ENCODE peak calls at places on chromosomes 2 and 18, in eight cellular contexts. B, N, J, C, E, L, W and D are unnamed samples.

GRCh38 chr2:232038251-232038897 is 76.9 kb downstream of the DIS3L2 start:
- DNase-seq in N (no peak), J (no peak), E (no peak), W (no peak), B (no peak), C (no peak), L (no peak), D (no peak)

GRCh38 chr18:33960393-33960792 is 264.3 kb downstream of the NOL4 start:
- DNase-seq in L (no peak), J (no peak), C (no peak), E (no peak), N (no peak), W (no peak), B (no peak), D (no peak)

GRCh38 chr2:129233751-129234406 is 745.6 kb upstream of the RAB6C start:
- DNase-seq in J (peak), C (no peak), B (no peak), E (no peak), N (no peak), W (no peak), L (no peak), D (no peak)

GRCh38 chr2:20093263-20094141 is 42.1 kb upstream of the LAPTM4A start:
- DNase-seq in L (no peak), W (no peak), E (no peak), J (peak), B (peak), N (no peak), C (peak), D (no peak)

GRCh38 chr18:12647773-12648172 is 10.1 kb downstream of the SPIRE1 start:
- DNase-seq in E (no peak), J (peak), C (no peak), L (no peak), W (no peak), B (no peak), N (no peak), D (no peak)

GRCh38 chr2:237181844-237182243 is 96.2 kb downstream of the COPS8 start:
- DNase-seq in C (no peak), B (peak), E (no peak), J (no peak), L (no peak), W (no peak), N (no peak), D (no peak)

GRCh38 chr18:50218432-50219197 is 23.7 kb upstream of the MYO5B start:
- DNase-seq in E (no peak), L (no peak), W (no peak), C (peak), N (no peak), J (peak), B (no peak), D (peak)

GRCh38 chr2:8438996-8439395 is 242.9 kb upstream of the ID2 start:
- DNase-seq in E (no peak), C (no peak), W (no peak), N (no peak), J (no peak), L (no peak), B (no peak), D (no peak)

GRCh38 chr2:55530539-55531081 is 11.1 kb downstream of the CFAP36 start:
- DNase-seq in C (no peak), J (no peak), B (no peak), E (no peak), L (no peak), N (peak), W (no peak), D (no peak)

GRCh38 chr2:170733821-170734600 is 18.9 kb downstream of the SP5 start:
- DNase-seq in N (no peak), C (no peak), E (no peak), B (no peak), L (no peak), W (no peak), J (no peak), D (no peak)

GRCh38 chr2:85758361-85759256 is 4.8 kb downstream of the ATOH8 start:
- DNase-seq in J (no peak), W (no peak), N (no peak), C (no peak), E (no peak), B (no peak), L (no peak), D (no peak)

GRCh38 chr18:47724186-47724975 is 206.1 kb downstream of the SMAD2 start:
- DNase-seq in W (no peak), B (no peak), J (peak), E (no peak), C (no peak), N (no peak), L (no peak), D (no peak)

GRCh38 chr2:218645126-218645525 is 14.3 kb downstream of the ZNF142 start:
- DNase-seq in B (peak), N (no peak), L (no peak), E (no peak), J (no peak), W (no peak), C (no peak), D (no peak)

GRCh38 chr2:197286805-197287595 is 23.6 kb downstream of the ANKRD44 start:
- DNase-seq in C (no peak), E (no peak), N (peak), L (no peak), J (no peak), W (no peak), B (peak), D (peak)

GRCh38 chr18:75316826-75317225 is 106.2 kb downstream of the TSHZ1 start:
- DNase-seq in W (no peak), B (no peak), L (no peak), C (no peak), E (no peak), N (no peak), J (no peak), D (no peak)

GRCh38 chr2:195477996-195478382 is 179.0 kb upstream of the SLC39A10 start:
- DNase-seq in W (no peak), B (no peak), E (no peak), J (no peak), C (no peak), N (no peak), L (no peak), D (no peak)

GRCh38 chr2:96143848-96144480 is 1.3 kb downstream of the DUSP2 start:
- DNase-seq in C (no peak), E (no peak), J (peak), W (no peak), B (no peak), N (peak), L (no peak), D (no peak)

GRCh38 chr2:160751021-160751420 is 257.4 kb upstream of the RBMS1 start:
- DNase-seq in E (no peak), J (no peak), L (no peak), W (no peak), B (peak), N (no peak), C (no peak), D (no peak)

GRCh38 chr2:102698369-102699111 is 63.3 kb upstream of the TMEM182 start:
- DNase-seq in J (no peak), E (no peak), L (no peak), B (no peak), N (no peak), C (no peak), W (no peak), D (no peak)

GRCh38 chr18:69963196-69963595 is 15.5 kb upstream of the CD226 start:
- DNase-seq in N (no peak), B (no peak), L (no peak), E (no peak), W (no peak), J (no peak), C (no peak), D (no peak)

GRCh38 chr2:66587216-66587615 is 152.3 kb downstream of the MEIS1 start:
- DNase-seq in E (no peak), J (peak), L (no peak), B (no peak), N (no peak), W (no peak), C (no peak), D (no peak)

GRCh38 chr2:45003586-45004568 is 5.4 kb downstream of the SIX2 start:
- DNase-seq in N (no peak), L (no peak), W (no peak), J (peak), B (no peak), C (no peak), E (no peak), D (no peak)

GRCh38 chr2:238595750-238596570 is 169.2 kb downstream of the ASB1 start:
- DNase-seq in C (no peak), L (no peak), N (no peak), W (no peak), J (no peak), B (no peak), E (no peak), D (no peak)

GRCh38 chr2:64780041-64780440 is 126.3 kb upstream of the SERTAD2 start:
- DNase-seq in C (no peak), J (no peak), E (no peak), L (no peak), B (peak), W (no peak), N (no peak), D (no peak)